ENCODE peak calls at places on chromosomes 11 and 22, in five cellular contexts. Y is AG09309, S is hepatocyte, M is bronchial epithelial cell, F is G401. U is an unnamed sample.
A peak's percentile ranks its signal among the peaks of the same experiment; 100 is the strongest.

GRCh38 chr11:85935751-85936150 is 80.6 kb downstream of the CCDC83 start:
- DNase-seq in Y (no peak), S (no peak), M (no peak), F (no peak), U (no peak)

GRCh38 chr11:132220464-132220863 is 850.0 kb downstream of the NTM start:
- DNase-seq in Y (peak; percentile 89), S (no peak), M (no peak), F (no peak), U (no peak)

GRCh38 chr22:49686495-49687219 is 141.0 kb downstream of the BRD1 start:
- DNase-seq in Y (no peak), S (no peak), M (no peak), F (no peak), U (no peak)

GRCh38 chr11:95426823-95427462 is 195.9 kb upstream of the SESN3 start:
- DNase-seq in Y (no peak), S (no peak), M (peak; percentile 16), F (no peak), U (no peak)

GRCh38 chr11:62423012-62423411 is 4.2 kb downstream of the SCGB1A1 start:
- DNase-seq in Y (no peak), S (no peak), M (no peak), F (no peak), U (no peak)

GRCh38 chr11:75615709-75616108 is 53.1 kb downstream of the MAP6 start:
- DNase-seq in Y (no peak), S (no peak), M (no peak), F (no peak), U (no peak)

GRCh38 chr11:46876471-46876870 is 30.4 kb upstream of the CKAP5 start:
- DNase-seq in Y (no peak), S (no peak), M (no peak), F (peak; percentile 97), U (no peak)

GRCh38 chr11:112044961-112045360 is 19.8 kb downstream of the DLAT start:
- DNase-seq in Y (no peak), S (no peak), M (no peak), F (no peak), U (no peak)

GRCh38 chr11:9380773-9381172 is 3.7 kb upstream of the IPO7 start:
- DNase-seq in Y (no peak), S (no peak), M (no peak), F (no peak), U (no peak)

GRCh38 chr11:17574141-17574798 is 27.2 kb downstream of the OTOG start:
- DNase-seq in Y (no peak), S (no peak), M (no peak), F (no peak), U (no peak)

GRCh38 chr11:86182976-86183584 is 61.5 kb upstream of the EED start:
- DNase-seq in Y (no peak), S (peak; percentile 64), M (peak; percentile 98), F (no peak), U (peak; percentile 62)

GRCh38 chr11:22432331-22433065 is 94.3 kb downstream of the SLC17A6 start:
- DNase-seq in Y (no peak), S (no peak), M (no peak), F (peak; percentile 10), U (no peak)

GRCh38 chr22:23315341-23315917 is 135.1 kb downstream of the BCR start:
- DNase-seq in Y (peak; percentile 13), S (peak; percentile 86), M (peak; percentile 28), F (peak; percentile 69), U (peak; percentile 22)

GRCh38 chr22:46293591-46294260 is 2.9 kb upstream of the GTSE1 start:
- DNase-seq in Y (peak; percentile 14), S (no peak), M (no peak), F (no peak), U (no peak)

GRCh38 chr11:19419813-19420212 is 179.1 kb upstream of the E2F8 start:
- DNase-seq in Y (no peak), S (peak; percentile 55), M (peak; percentile 89), F (no peak), U (peak; percentile 62)